ENCODE peak calls at places on chromosome 10, in five cellular contexts. C is dermis microvascular lymphatic vessel endothelial cell, Z is GM20000, S is Daoy, H is HFF-Myc. K is an unnamed sample.

GRCh38 chr10:131773321-131773988 is 127.4 kb upstream of the PPP2R2D start:
- DNase-seq in C (no peak), Z (no peak), S (no peak), H (no peak), K (no peak)

GRCh38 chr10:112783653-112784426 is 166.2 kb upstream of the TCF7L2 start:
- DNase-seq in C (no peak), Z (no peak), S (no peak), H (no peak), K (no peak)

GRCh38 chr10:30045961-30046360 is 13.4 kb downstream of the JCAD start:
- DNase-seq in C (no peak), Z (no peak), S (no peak), H (no peak), K (no peak)

GRCh38 chr10:112711366-112711765 is 238.7 kb upstream of the TCF7L2 start:
- DNase-seq in C (no peak), Z (no peak), S (peak; percentile 2), H (peak; percentile 54), K (no peak)

GRCh38 chr10:17229016-17229716 is 1.1 kb downstream of the VIM start:
- DNase-seq in C (peak; percentile 95), Z (peak; percentile 69), S (peak; percentile 92), H (no peak), K (no peak)

GRCh38 chr10:660980-661890 is 28.2 kb downstream of the DIP2C start:
- DNase-seq in C (no peak), Z (no peak), S (no peak), H (no peak), K (peak; percentile 30)

GRCh38 chr10:112898540-112899395 is 51.3 kb upstream of the TCF7L2 start:
- DNase-seq in C (peak; percentile 39), Z (no peak), S (peak; percentile 24), H (no peak), K (peak; percentile 90)

GRCh38 chr10:48498940-48499510 is 105.8 kb downstream of the ARHGAP22 start:
- DNase-seq in C (no peak), Z (no peak), S (no peak), H (no peak), K (no peak)

GRCh38 chr10:132977807-132978206 is 35.4 kb upstream of the CFAP46 start:
- DNase-seq in C (no peak), Z (no peak), S (no peak), H (no peak), K (no peak)

GRCh38 chr10:58414270-58415041 is 29.2 kb downstream of the TFAM start:
- DNase-seq in C (no peak), Z (no peak), S (peak; percentile 57), H (peak; percentile 63), K (peak; percentile 68)

GRCh38 chr10:27719052-27719451 is 26.6 kb downstream of the MKX start:
- DNase-seq in C (no peak), Z (no peak), S (no peak), H (no peak), K (no peak)

GRCh38 chr10:102633282-102633681 is 11.0 kb upstream of the TRIM8 start:
- DNase-seq in C (peak; percentile 92), Z (no peak), S (peak; percentile 57), H (no peak), K (no peak)

GRCh38 chr10:87531908-87532622 is 27.4 kb downstream of the MINPP1 start:
- DNase-seq in C (peak; percentile 74), Z (no peak), S (no peak), H (no peak), K (no peak)

GRCh38 chr10:14508725-14509124 is 178.0 kb upstream of the FRMD4A start:
- DNase-seq in C (no peak), Z (no peak), S (no peak), H (no peak), K (no peak)

GRCh38 chr10:93992400-93993030 is 1.2 kb upstream of the PLCE1 start:
- DNase-seq in C (no peak), Z (no peak), S (no peak), H (no peak), K (no peak)

GRCh38 chr10:129332476-129332875 is 134.6 kb upstream of the MGMT start:
- DNase-seq in C (peak; percentile 68), Z (no peak), S (peak; percentile 34), H (no peak), K (no peak)

GRCh38 chr10:1256139-1256720 is 200.0 kb downstream of the WDR37 start:
- DNase-seq in C (no peak), Z (no peak), S (no peak), H (no peak), K (no peak)

GRCh38 chr10:6065845-6066244 is 3.7 kb upstream of the IL2RA start:
- DNase-seq in C (no peak), Z (no peak), S (no peak), H (no peak), K (no peak)

GRCh38 chr10:6030217-6030616 is 31.9 kb downstream of the IL2RA start:
- DNase-seq in C (no peak), Z (no peak), S (no peak), H (no peak), K (no peak)

GRCh38 chr10:3605882-3606281 is 179.1 kb downstream of the KLF6 start:
- DNase-seq in C (no peak), Z (no peak), S (no peak), H (no peak), K (no peak)

GRCh38 chr10:17503795-17504194 is 49.4 kb upstream of the ST8SIA6 start:
- DNase-seq in C (no peak), Z (no peak), S (no peak), H (no peak), K (no peak)

GRCh38 chr10:77872151-77872946 is 54.2 kb downstream of the DLG5 start:
- DNase-seq in C (no peak), Z (no peak), S (no peak), H (no peak), K (no peak)

GRCh38 chr10:80122746-80123145 is 9.8 kb upstream of the PLAC9 start:
- DNase-seq in C (no peak), Z (no peak), S (no peak), H (no peak), K (no peak)

K was measured in HepG2.